ENCODE peak calls at places on chromosomes 1 and 21, in six cellular contexts. One of them, this sample, is unnamed.

GRCh38 chr1:88888755-88889154 is 2.6 kb downstream of the GTF2B start:
- DNase-seq in RWPE1: no peak
- DNase-seq in AG04450: no peak
- DNase-seq in NCI-H1105: no peak
- DNase-seq in amniotic epithelial cell: no peak
- DNase-seq in naive thymus-derived CD8-positive, alpha-beta T cell: no peak
- DNase-seq in this sample: no peak

GRCh38 chr1:74812180-74812541 is 79.2 kb downstream of the TYW3 start:
- DNase-seq in RWPE1: no peak
- DNase-seq in AG04450: no peak
- DNase-seq in NCI-H1105: no peak
- DNase-seq in amniotic epithelial cell: no peak
- DNase-seq in naive thymus-derived CD8-positive, alpha-beta T cell: no peak
- DNase-seq in this sample: no peak

GRCh38 chr1:61227857-61228557 is 145.6 kb downstream of the NFIA start:
- DNase-seq in RWPE1: no peak
- DNase-seq in AG04450: no peak
- DNase-seq in NCI-H1105: peak
- DNase-seq in amniotic epithelial cell: no peak
- DNase-seq in naive thymus-derived CD8-positive, alpha-beta T cell: no peak
- DNase-seq in this sample: no peak

GRCh38 chr1:230632273-230632873 is 9.9 kb upstream of the COG2 start:
- DNase-seq in RWPE1: peak
- DNase-seq in AG04450: no peak
- DNase-seq in NCI-H1105: no peak
- DNase-seq in amniotic epithelial cell: peak
- DNase-seq in naive thymus-derived CD8-positive, alpha-beta T cell: no peak
- DNase-seq in this sample: no peak

GRCh38 chr1:204115128-204115527 is 36.7 kb downstream of the ETNK2 start:
- DNase-seq in RWPE1: no peak
- DNase-seq in AG04450: no peak
- DNase-seq in NCI-H1105: no peak
- DNase-seq in amniotic epithelial cell: no peak
- DNase-seq in naive thymus-derived CD8-positive, alpha-beta T cell: no peak
- DNase-seq in this sample: no peak

GRCh38 chr1:225870883-225871282 is 11.3 kb downstream of the TMEM63A start:
- DNase-seq in RWPE1: no peak
- DNase-seq in AG04450: no peak
- DNase-seq in NCI-H1105: peak
- DNase-seq in amniotic epithelial cell: no peak
- DNase-seq in naive thymus-derived CD8-positive, alpha-beta T cell: no peak
- DNase-seq in this sample: no peak

GRCh38 chr1:1039145-1039910 is 19.4 kb downstream of the AGRN start:
- DNase-seq in RWPE1: no peak
- DNase-seq in AG04450: no peak
- DNase-seq in NCI-H1105: no peak
- DNase-seq in amniotic epithelial cell: no peak
- DNase-seq in naive thymus-derived CD8-positive, alpha-beta T cell: no peak
- DNase-seq in this sample: no peak

GRCh38 chr1:53715478-53715877 is 23.5 kb downstream of the GLIS1 start:
- DNase-seq in RWPE1: no peak
- DNase-seq in AG04450: no peak
- DNase-seq in NCI-H1105: no peak
- DNase-seq in amniotic epithelial cell: peak
- DNase-seq in naive thymus-derived CD8-positive, alpha-beta T cell: no peak
- DNase-seq in this sample: no peak

GRCh38 chr1:214305164-214305751 is 24.3 kb downstream of the SMYD2 start:
- DNase-seq in RWPE1: no peak
- DNase-seq in AG04450: no peak
- DNase-seq in NCI-H1105: no peak
- DNase-seq in amniotic epithelial cell: no peak
- DNase-seq in naive thymus-derived CD8-positive, alpha-beta T cell: no peak
- DNase-seq in this sample: no peak

GRCh38 chr21:24023936-24024335 is 1583.3 kb downstream of the MRPL39 start:
- DNase-seq in RWPE1: no peak
- DNase-seq in AG04450: no peak
- DNase-seq in NCI-H1105: peak
- DNase-seq in amniotic epithelial cell: no peak
- DNase-seq in naive thymus-derived CD8-positive, alpha-beta T cell: no peak
- DNase-seq in this sample: no peak

GRCh38 chr1:205312866-205313680 is 8.5 kb downstream of the NUAK2 start:
- DNase-seq in RWPE1: no peak
- DNase-seq in AG04450: no peak
- DNase-seq in NCI-H1105: no peak
- DNase-seq in amniotic epithelial cell: no peak
- DNase-seq in naive thymus-derived CD8-positive, alpha-beta T cell: no peak
- DNase-seq in this sample: no peak